ENCODE peak calls at places on chromosomes 7 and 10, in ten cellular contexts. One of them, this sample, is unnamed.

GRCh38 chr7:22417349-22417748 is 60.4 kb upstream of the RAPGEF5 start:
- DNase-seq in glutamatergic neuron: no peak
- DNase-seq in fibroblast of pulmonary artery: no peak
- DNase-seq in kidney tubule cell: no peak
- DNase-seq in fibroblast of the aortic adventitia: no peak
- DNase-seq in A172: no peak
- DNase-seq in T-helper 9 cell: no peak
- DNase-seq in activated naive CD8-positive, alpha-beta T cell treated with anti-CD3 and anti-CD28 coated beads, Interleukin-2, amount 50 U/mL, for 24 hours: no peak
- DNase-seq in AG08395: no peak
- DNase-seq in right atrium auricular region: no peak
- DNase-seq in this sample: no peak

GRCh38 chr10:124033887-124034218 is 59.5 kb downstream of the CHST15 start:
- DNase-seq in glutamatergic neuron: no peak
- DNase-seq in fibroblast of pulmonary artery: no peak
- DNase-seq in kidney tubule cell: peak; percentile 24
- DNase-seq in fibroblast of the aortic adventitia: no peak
- DNase-seq in A172: no peak
- DNase-seq in T-helper 9 cell: no peak
- DNase-seq in activated naive CD8-positive, alpha-beta T cell treated with anti-CD3 and anti-CD28 coated beads, Interleukin-2, amount 50 U/mL, for 24 hours: no peak
- DNase-seq in AG08395: no peak
- DNase-seq in right atrium auricular region: no peak
- DNase-seq in this sample: no peak

GRCh38 chr10:104472957-104473745 is 119.5 kb downstream of the CFAP58 start:
- DNase-seq in glutamatergic neuron: no peak
- DNase-seq in fibroblast of pulmonary artery: no peak
- DNase-seq in kidney tubule cell: peak; percentile 33
- DNase-seq in fibroblast of the aortic adventitia: peak; percentile 16
- DNase-seq in A172: peak; percentile 9
- DNase-seq in T-helper 9 cell: no peak
- DNase-seq in activated naive CD8-positive, alpha-beta T cell treated with anti-CD3 and anti-CD28 coated beads, Interleukin-2, amount 50 U/mL, for 24 hours: no peak
- DNase-seq in AG08395: no peak
- DNase-seq in right atrium auricular region: no peak
- DNase-seq in this sample: no peak

GRCh38 chr10:103765981-103766380 is 89.4 kb downstream of the SH3PXD2A start:
- DNase-seq in glutamatergic neuron: no peak
- DNase-seq in fibroblast of pulmonary artery: no peak
- DNase-seq in kidney tubule cell: peak; percentile 88
- DNase-seq in fibroblast of the aortic adventitia: no peak
- DNase-seq in A172: peak; percentile 62
- DNase-seq in T-helper 9 cell: peak; percentile 77
- DNase-seq in activated naive CD8-positive, alpha-beta T cell treated with anti-CD3 and anti-CD28 coated beads, Interleukin-2, amount 50 U/mL, for 24 hours: peak; percentile 69
- DNase-seq in AG08395: no peak
- DNase-seq in right atrium auricular region: no peak
- DNase-seq in this sample: no peak

GRCh38 chr10:59887006-59887405 is 19.4 kb downstream of the CCDC6 start:
- DNase-seq in glutamatergic neuron: no peak
- DNase-seq in fibroblast of pulmonary artery: no peak
- DNase-seq in kidney tubule cell: no peak
- DNase-seq in fibroblast of the aortic adventitia: no peak
- DNase-seq in A172: no peak
- DNase-seq in T-helper 9 cell: no peak
- DNase-seq in activated naive CD8-positive, alpha-beta T cell treated with anti-CD3 and anti-CD28 coated beads, Interleukin-2, amount 50 U/mL, for 24 hours: no peak
- DNase-seq in AG08395: no peak
- DNase-seq in right atrium auricular region: no peak
- DNase-seq in this sample: no peak

GRCh38 chr7:90933041-90933440 is 331.2 kb upstream of the FZD1 start:
- DNase-seq in glutamatergic neuron: no peak
- DNase-seq in fibroblast of pulmonary artery: no peak
- DNase-seq in kidney tubule cell: no peak
- DNase-seq in fibroblast of the aortic adventitia: no peak
- DNase-seq in A172: no peak
- DNase-seq in T-helper 9 cell: no peak
- DNase-seq in activated naive CD8-positive, alpha-beta T cell treated with anti-CD3 and anti-CD28 coated beads, Interleukin-2, amount 50 U/mL, for 24 hours: no peak
- DNase-seq in AG08395: no peak
- DNase-seq in right atrium auricular region: no peak
- DNase-seq in this sample: no peak

GRCh38 chr10:6803429-6803783 is 223.3 kb upstream of the PRKCQ start:
- DNase-seq in glutamatergic neuron: no peak
- DNase-seq in fibroblast of pulmonary artery: no peak
- DNase-seq in kidney tubule cell: no peak
- DNase-seq in fibroblast of the aortic adventitia: no peak
- DNase-seq in A172: no peak
- DNase-seq in T-helper 9 cell: no peak
- DNase-seq in activated naive CD8-positive, alpha-beta T cell treated with anti-CD3 and anti-CD28 coated beads, Interleukin-2, amount 50 U/mL, for 24 hours: no peak
- DNase-seq in AG08395: no peak
- DNase-seq in right atrium auricular region: no peak
- DNase-seq in this sample: no peak

GRCh38 chr7:94792270-94792669 is 115.1 kb upstream of the PPP1R9A start:
- DNase-seq in glutamatergic neuron: no peak
- DNase-seq in fibroblast of pulmonary artery: no peak
- DNase-seq in kidney tubule cell: no peak
- DNase-seq in fibroblast of the aortic adventitia: no peak
- DNase-seq in A172: no peak
- DNase-seq in T-helper 9 cell: no peak
- DNase-seq in activated naive CD8-positive, alpha-beta T cell treated with anti-CD3 and anti-CD28 coated beads, Interleukin-2, amount 50 U/mL, for 24 hours: no peak
- DNase-seq in AG08395: no peak
- DNase-seq in right atrium auricular region: no peak
- DNase-seq in this sample: no peak

GRCh38 chr10:103542764-103543616 is 49.5 kb downstream of the NEURL1 start:
- DNase-seq in glutamatergic neuron: no peak
- DNase-seq in fibroblast of pulmonary artery: peak; percentile 59
- DNase-seq in kidney tubule cell: peak; percentile 28
- DNase-seq in fibroblast of the aortic adventitia: peak; percentile 61
- DNase-seq in A172: peak; percentile 60
- DNase-seq in T-helper 9 cell: no peak
- DNase-seq in activated naive CD8-positive, alpha-beta T cell treated with anti-CD3 and anti-CD28 coated beads, Interleukin-2, amount 50 U/mL, for 24 hours: no peak
- DNase-seq in AG08395: peak; percentile 63
- DNase-seq in right atrium auricular region: no peak
- DNase-seq in this sample: no peak

GRCh38 chr10:96996275-96996980 is 164.3 kb downstream of the LCOR start:
- DNase-seq in glutamatergic neuron: no peak
- DNase-seq in fibroblast of pulmonary artery: no peak
- DNase-seq in kidney tubule cell: peak; percentile 37
- DNase-seq in fibroblast of the aortic adventitia: no peak
- DNase-seq in A172: no peak
- DNase-seq in T-helper 9 cell: no peak
- DNase-seq in activated naive CD8-positive, alpha-beta T cell treated with anti-CD3 and anti-CD28 coated beads, Interleukin-2, amount 50 U/mL, for 24 hours: no peak
- DNase-seq in AG08395: no peak
- DNase-seq in right atrium auricular region: no peak
- DNase-seq in this sample: no peak

GRCh38 chr7:99557940-99558305 is 519 bp upstream of the ZNF655 start:
- DNase-seq in glutamatergic neuron: no peak
- DNase-seq in fibroblast of pulmonary artery: no peak
- DNase-seq in kidney tubule cell: no peak
- DNase-seq in fibroblast of the aortic adventitia: no peak
- DNase-seq in A172: no peak
- DNase-seq in T-helper 9 cell: no peak
- DNase-seq in activated naive CD8-positive, alpha-beta T cell treated with anti-CD3 and anti-CD28 coated beads, Interleukin-2, amount 50 U/mL, for 24 hours: no peak
- DNase-seq in AG08395: peak; percentile 14
- DNase-seq in right atrium auricular region: no peak
- DNase-seq in this sample: no peak

GRCh38 chr10:56349611-56350010 is 11.4 kb downstream of the ZWINT start:
- DNase-seq in glutamatergic neuron: no peak
- DNase-seq in fibroblast of pulmonary artery: no peak
- DNase-seq in kidney tubule cell: no peak
- DNase-seq in fibroblast of the aortic adventitia: no peak
- DNase-seq in A172: no peak
- DNase-seq in T-helper 9 cell: no peak
- DNase-seq in activated naive CD8-positive, alpha-beta T cell treated with anti-CD3 and anti-CD28 coated beads, Interleukin-2, amount 50 U/mL, for 24 hours: no peak
- DNase-seq in AG08395: no peak
- DNase-seq in right atrium auricular region: no peak
- DNase-seq in this sample: no peak

GRCh38 chr7:153910604-153911003 is 141.6 kb upstream of the DPP6 start:
- DNase-seq in glutamatergic neuron: no peak
- DNase-seq in fibroblast of pulmonary artery: no peak
- DNase-seq in kidney tubule cell: no peak
- DNase-seq in fibroblast of the aortic adventitia: no peak
- DNase-seq in A172: no peak
- DNase-seq in T-helper 9 cell: no peak
- DNase-seq in activated naive CD8-positive, alpha-beta T cell treated with anti-CD3 and anti-CD28 coated beads, Interleukin-2, amount 50 U/mL, for 24 hours: no peak
- DNase-seq in AG08395: no peak
- DNase-seq in right atrium auricular region: no peak
- DNase-seq in this sample: no peak

This sample was measured in memory B cell.